ENCODE peak calls at places on chromosomes 5 and 9, in six cellular contexts. V, K, E, M, Z and G are unnamed samples.

GRCh38 chr9:13485068-13485596 is 205.6 kb upstream of the MPDZ start:
- DNase-seq in V (peak), Z (no peak), E (peak), K (no peak), M (no peak), G (no peak)

GRCh38 chr9:32010322-32010721 is 374.1 kb upstream of the ACO1 start:
- DNase-seq in K (no peak), M (no peak), Z (no peak), V (no peak), E (no peak), G (no peak)

GRCh38 chr5:143401846-143402463 is 1.5 kb downstream of the NR3C1 start:
- DNase-seq in M (no peak), Z (no peak), V (no peak), K (no peak), E (peak), G (no peak)

GRCh38 chr9:129111143-129111761 is at the start of gene PTPA:
- DNase-seq in K (peak), M (peak), Z (peak), V (peak), E (peak), G (peak)

GRCh38 chr5:126508962-126509279 is 85.7 kb downstream of the GRAMD2B start:
- DNase-seq in K (no peak), M (no peak), E (no peak), V (no peak), Z (no peak), G (no peak)

GRCh38 chr5:155049569-155050383 is 36.2 kb downstream of the KIF4B start:
- DNase-seq in M (peak), Z (no peak), K (no peak), V (no peak), E (peak), G (no peak)

GRCh38 chr9:14313378-14313940 is 482 bp downstream of the NFIB start:
- DNase-seq in Z (no peak), K (peak), M (peak), E (peak), V (no peak), G (peak)

GRCh38 chr9:128550226-128550625 is 2.2 kb upstream of the SPTAN1 start:
- DNase-seq in K (no peak), E (no peak), V (no peak), M (no peak), Z (no peak), G (no peak)

DNA sequence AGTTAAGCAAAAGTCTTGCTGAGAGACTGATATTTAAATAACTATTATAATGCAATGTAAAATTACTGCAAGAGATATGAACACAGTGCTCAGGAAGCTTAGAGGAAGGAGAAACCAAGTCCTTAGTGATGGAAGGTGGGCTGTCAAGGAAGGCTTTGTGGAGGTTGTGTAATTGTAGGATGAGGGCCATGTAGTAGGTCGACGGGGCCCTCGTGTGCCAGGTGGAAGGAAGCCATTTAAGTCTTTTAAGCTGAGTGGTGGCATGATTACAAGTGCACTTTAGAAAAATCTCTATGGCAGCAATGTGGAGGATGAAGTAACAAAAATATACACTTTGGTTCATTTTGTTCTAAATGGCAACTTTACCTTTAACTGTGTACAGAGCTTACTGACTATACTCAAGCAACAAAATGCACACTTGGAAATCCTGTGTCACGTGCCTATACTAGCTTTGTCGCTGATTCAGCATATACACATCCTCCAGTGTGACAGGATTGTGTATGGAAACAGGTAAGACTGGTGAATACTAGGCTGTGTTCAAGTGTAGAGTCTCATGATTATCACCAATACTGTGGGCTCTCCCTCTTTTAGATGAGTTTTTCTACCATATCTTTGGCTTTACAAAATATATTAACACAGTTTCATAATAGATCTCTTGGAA is 78.6 kb downstream of the TMC1 start:
- DNase-seq in K (no peak), V (no peak), Z (no peak), E (no peak), M (no peak), G (no peak)
- TF ChIP-seq CTCF in K (no peak), V (no peak), Z (no peak), E (no peak), M (no peak), G (no peak)

DNA sequence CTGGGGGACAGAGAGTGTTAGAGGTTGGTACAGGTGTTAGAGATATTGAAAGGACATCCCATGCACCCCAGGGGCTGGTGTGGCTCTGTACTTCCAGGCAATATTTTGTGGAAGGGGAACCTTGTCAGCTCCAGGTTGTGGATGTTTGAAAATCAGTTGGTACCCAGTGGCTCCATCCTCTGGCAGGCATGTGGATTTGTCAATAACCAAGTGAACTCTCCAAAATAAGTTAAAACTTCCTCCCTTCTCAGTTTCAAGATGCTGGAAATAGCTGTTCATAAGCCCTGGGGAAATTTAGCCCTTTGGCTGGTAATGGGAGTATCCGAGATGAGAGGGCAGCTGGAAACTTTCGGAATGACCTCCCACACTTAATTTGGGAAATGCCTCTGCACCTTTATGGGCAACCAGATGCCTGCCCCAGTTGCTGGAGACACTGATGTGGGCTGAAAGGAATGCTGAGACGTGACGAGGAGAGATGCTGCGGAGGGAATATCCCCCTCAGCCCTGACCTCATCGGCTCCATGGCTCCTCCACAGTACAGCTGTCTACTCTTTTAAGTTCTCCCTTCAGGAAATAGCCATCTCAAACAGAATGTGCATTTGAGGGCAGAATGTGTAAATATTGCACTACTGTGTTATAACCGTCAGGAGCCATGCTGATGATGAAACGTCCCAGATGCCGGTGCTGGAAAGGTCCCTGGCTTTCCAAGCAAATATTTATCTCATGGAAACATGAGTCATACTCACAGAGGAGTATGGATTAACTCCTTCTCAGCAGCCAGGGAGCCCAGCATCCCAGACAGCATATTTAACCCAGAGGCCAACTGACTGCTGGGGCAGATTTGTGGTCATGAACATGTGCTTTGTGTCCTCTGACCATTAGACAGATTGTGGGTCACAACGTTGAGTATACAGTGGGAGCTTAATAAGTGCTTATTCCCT is 29.5 kb downstream of the TGFBI start:
- DNase-seq in K (no peak), M (peak), V (peak), E (peak), Z (no peak), G (peak)
- TF ChIP-seq CTCF in K (peak), M (no peak), V (peak), E (peak), Z (no peak), G (peak)

GRCh38 chr5:162593881-162594280 is 526.3 kb downstream of the GABRG2 start:
- DNase-seq in E (no peak), M (no peak), V (no peak), Z (no peak), K (no peak), G (no peak)
- TF ChIP-seq CTCF in E (no peak), M (peak), V (no peak), Z (no peak), K (peak), G (peak)

GRCh38 chr5:123180676-123181393 is 91.8 kb downstream of the PRDM6 start:
- DNase-seq in Z (no peak), M (no peak), K (no peak), V (no peak), E (no peak), G (no peak)
- TF ChIP-seq CTCF in Z (no peak), M (no peak), K (no peak), V (no peak), E (no peak), G (no peak)

GRCh38 chr5:73899916-73900315 is 273.9 kb downstream of the ARHGEF28 start:
- DNase-seq in Z (no peak), V (no peak), K (no peak), M (no peak), E (no peak), G (no peak)

GRCh38 chr5:73897886-73898285 is 271.9 kb downstream of the ARHGEF28 start:
- DNase-seq in Z (no peak), M (no peak), V (peak), K (no peak), E (no peak), G (no peak)

GRCh38 chr5:73901045-73901444 is 275.0 kb downstream of the ARHGEF28 start:
- DNase-seq in E (peak), V (peak), M (no peak), K (no peak), Z (no peak), G (no peak)

GRCh38 chr5:73900566-73900965 is 274.6 kb downstream of the ARHGEF28 start:
- DNase-seq in M (no peak), K (no peak), Z (no peak), E (no peak), V (no peak), G (no peak)

DNA sequence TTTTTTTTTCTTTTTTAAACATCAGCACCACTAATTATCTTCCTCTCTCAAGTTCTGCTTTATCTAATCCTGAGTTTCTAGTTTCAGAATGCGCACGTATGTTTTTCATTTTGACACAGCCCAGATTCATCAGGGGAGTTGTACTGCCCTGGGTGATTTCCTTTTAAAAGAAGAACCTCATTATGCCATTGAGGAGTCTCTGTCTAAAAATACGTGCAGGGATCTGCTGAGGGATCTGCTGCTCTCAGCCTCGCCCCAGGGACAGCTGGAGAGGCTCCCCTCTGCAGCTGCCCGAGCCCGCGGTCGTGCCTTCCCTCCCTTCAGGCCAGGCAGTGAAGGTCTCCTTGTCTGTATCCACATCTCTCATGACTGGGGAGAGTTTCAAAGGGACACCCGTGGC is 273.1 kb downstream of the ARHGEF28 start:
- DNase-seq in M (no peak), E (no peak), Z (no peak), V (no peak), K (peak), G (no peak)
- TF ChIP-seq CTCF in M (no peak), E (no peak), Z (no peak), V (no peak), K (no peak), G (no peak)

DNA sequence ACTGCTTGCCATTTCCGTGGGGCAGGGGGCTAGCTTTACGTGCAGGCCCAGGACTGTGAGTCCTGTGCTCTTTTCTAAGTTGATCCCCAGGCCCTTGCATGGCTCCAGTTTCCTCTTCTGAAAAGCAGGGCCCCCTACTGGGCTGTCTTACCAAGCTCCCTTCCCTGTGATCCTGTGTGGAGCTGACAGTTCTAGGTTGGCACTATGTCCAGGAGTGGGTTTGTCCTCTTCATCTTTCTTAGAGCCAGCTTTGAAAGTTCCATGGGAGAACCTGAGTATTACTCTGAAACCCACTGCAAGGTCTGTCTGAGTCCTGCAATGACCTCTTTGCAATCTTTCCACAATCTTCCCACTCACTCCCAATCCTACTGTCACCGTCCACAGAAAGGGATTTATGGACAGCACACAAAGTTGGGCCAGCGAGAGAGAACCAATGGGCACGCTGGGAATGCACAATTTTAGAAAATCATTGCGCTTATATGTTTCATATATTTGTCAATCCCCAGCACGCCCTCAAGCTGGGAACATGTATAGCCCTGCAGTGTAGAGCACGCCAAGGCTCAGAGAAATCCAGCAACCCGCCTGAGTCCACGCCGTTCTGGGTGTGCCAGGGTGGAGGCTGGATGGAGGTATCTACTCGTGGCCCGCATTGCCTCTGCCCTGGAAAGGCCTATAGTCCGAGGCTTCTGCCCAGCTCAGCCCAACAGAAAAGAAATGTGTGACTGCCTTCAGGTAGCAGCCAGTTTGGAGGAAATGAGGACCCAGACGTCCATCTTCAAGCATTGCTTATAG is 18.0 kb downstream of the S1PR3 start:
- DNase-seq in Z (no peak), V (no peak), E (no peak), K (no peak), M (no peak), G (no peak)
- TF ChIP-seq CTCF in Z (no peak), V (no peak), E (no peak), K (no peak), M (no peak), G (no peak)

GRCh38 chr5:135319928-135320606 is 79.0 kb downstream of the MACROH2A1 start:
- DNase-seq in V (no peak), K (no peak), E (no peak), Z (no peak), M (peak), G (peak)
- TF ChIP-seq CTCF in V (peak), K (no peak), E (no peak), Z (no peak), M (no peak), G (no peak)

GRCh38 chr5:2755371-2755715 is 3.9 kb upstream of the IRX2 start:
- DNase-seq in M (no peak), K (no peak), E (no peak), V (no peak), Z (no peak), G (no peak)

GRCh38 chr5:2756211-2756746 is 4.8 kb upstream of the IRX2 start:
- DNase-seq in M (peak), V (no peak), E (peak), K (peak), Z (no peak), G (peak)

GRCh38 chr5:2757563-2758311 is 6.3 kb upstream of the IRX2 start:
- DNase-seq in V (no peak), E (peak), Z (no peak), M (no peak), K (peak), G (no peak)

GRCh38 chr5:2755811-2756210 is 4.3 kb upstream of the IRX2 start:
- DNase-seq in Z (no peak), K (no peak), E (no peak), M (no peak), V (no peak), G (no peak)

GRCh38 chr5:2756764-2757163 is 5.3 kb upstream of the IRX2 start:
- DNase-seq in K (peak), Z (no peak), V (no peak), M (no peak), E (no peak), G (no peak)
- TF ChIP-seq CTCF in K (no peak), Z (no peak), V (no peak), M (no peak), E (no peak), G (no peak)

GRCh38 chr5:32916648-32917047 is 205.5 kb downstream of the NPR3 start:
- DNase-seq in E (peak), V (no peak), Z (no peak), M (peak), K (no peak), G (no peak)
- TF ChIP-seq CTCF in E (peak), V (peak), Z (no peak), M (no peak), K (no peak), G (no peak)

DNA sequence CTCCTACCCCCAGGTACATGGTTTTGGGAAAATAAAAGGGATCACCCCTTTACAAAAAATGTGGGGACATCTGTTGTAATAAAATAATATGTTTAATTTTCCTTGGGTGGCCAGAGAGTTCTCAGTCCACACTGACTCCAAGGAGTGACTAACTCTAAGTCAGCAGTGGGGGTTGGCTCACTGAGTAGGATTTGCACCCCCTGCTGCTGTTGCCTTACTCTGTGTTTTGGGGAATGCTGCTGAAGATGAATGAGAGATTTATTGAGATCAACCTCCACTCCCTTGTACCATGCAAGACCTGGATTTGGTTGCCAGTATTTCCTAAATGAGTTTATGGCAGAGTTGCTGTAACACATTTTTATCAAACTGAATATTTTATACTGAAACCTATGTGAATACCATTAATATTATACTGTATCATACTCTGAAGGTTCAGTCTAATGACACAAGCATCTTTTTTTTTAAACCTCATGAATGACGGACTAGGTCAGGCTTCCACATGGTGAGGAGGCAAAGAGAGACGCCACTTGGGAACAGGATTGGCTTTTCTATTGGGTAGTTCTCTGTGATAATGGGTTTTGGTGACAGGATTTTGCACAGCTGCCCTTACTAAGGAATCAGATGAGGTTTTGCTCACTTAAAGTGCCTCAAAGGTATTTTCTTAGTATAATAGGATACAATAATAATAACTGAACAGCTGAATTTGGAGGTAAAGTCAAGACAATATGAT is 121.3 kb upstream of the OSMR start:
- DNase-seq in V (no peak), M (no peak), E (peak), Z (no peak), K (no peak), G (no peak)
- TF ChIP-seq CTCF in V (no peak), M (no peak), E (peak), Z (no peak), K (no peak), G (no peak)